ENCODE peak calls at places on chromosomes 2 and 18, in eight cellular contexts. P, B, J, Z, T, F, I and V are unnamed samples.
A peak's percentile ranks its signal among the peaks of the same experiment; 100 is the strongest.

GRCh38 chr2:33859191-33859590 is 260.1 kb upstream of the FAM98A start:
- DNase-seq in P (no peak), B (no peak), J (no peak), Z (no peak), T (no peak), F (no peak), I (peak; percentile 42), V (no peak)

GRCh38 chr2:107808986-107809385 is 17.7 kb upstream of the RGPD4 start:
- DNase-seq in P (no peak), B (no peak), J (peak; percentile 55), Z (no peak), T (no peak), F (no peak), I (no peak), V (no peak)

GRCh38 chr2:182680838-182681237 is 35.2 kb upstream of the DNAJC10 start:
- DNase-seq in P (no peak), B (no peak), J (no peak), Z (no peak), T (no peak), F (no peak), I (no peak), V (no peak)

GRCh38 chr18:78632111-78632541 is 347.5 kb upstream of the SALL3 start:
- DNase-seq in P (no peak), B (no peak), J (peak; percentile 71), Z (no peak), T (peak; percentile 1), F (no peak), I (no peak), V (peak; percentile 19)

GRCh38 chr2:126781806-126782205 is 116.9 kb upstream of the TEX51 start:
- DNase-seq in P (no peak), B (no peak), J (no peak), Z (no peak), T (no peak), F (no peak), I (no peak), V (no peak)

GRCh38 chr2:88641330-88641729 is 14.1 kb upstream of the EIF2AK3 start:
- DNase-seq in P (no peak), B (no peak), J (no peak), Z (no peak), T (no peak), F (no peak), I (no peak), V (no peak)

GRCh38 chr2:217023611-217024010 is 163.7 kb upstream of the TNP1 start:
- DNase-seq in P (no peak), B (no peak), J (no peak), Z (no peak), T (no peak), F (no peak), I (no peak), V (no peak)

GRCh38 chr2:26605195-26605968 is 35.8 kb downstream of the CIB4 start:
- DNase-seq in P (no peak), B (peak; percentile 33), J (peak; percentile 65), Z (peak; percentile 62), T (peak; percentile 25), F (peak; percentile 6), I (peak; percentile 53), V (peak; percentile 67)

GRCh38 chr2:134206573-134206972 is 47.3 kb upstream of the MGAT5 start:
- DNase-seq in P (no peak), B (peak; percentile 22), J (peak; percentile 59), Z (no peak), T (peak; percentile 82), F (no peak), I (no peak), V (no peak)

GRCh38 chr18:71374294-71374693 is 1085.4 kb downstream of the SOCS6 start:
- DNase-seq in P (no peak), B (no peak), J (no peak), Z (no peak), T (no peak), F (no peak), I (no peak), V (no peak)

GRCh38 chr18:54607213-54607934 is 16.3 kb downstream of the DYNAP start:
- DNase-seq in P (no peak), B (no peak), J (peak; percentile 17), Z (no peak), T (no peak), F (no peak), I (no peak), V (no peak)

GRCh38 chr2:191618046-191618788 is 59.7 kb upstream of the NABP1 start:
- DNase-seq in P (no peak), B (no peak), J (no peak), Z (no peak), T (no peak), F (no peak), I (no peak), V (no peak)

GRCh38 chr2:57278451-57278850 is 768.2 kb upstream of the VRK2 start:
- DNase-seq in P (no peak), B (no peak), J (no peak), Z (no peak), T (no peak), F (no peak), I (peak; percentile 68), V (no peak)

GRCh38 chr2:236663671-236664101 is 94.1 kb downstream of the ACKR3 start:
- DNase-seq in P (no peak), B (no peak), J (peak; percentile 76), Z (no peak), T (peak; percentile 44), F (no peak), I (no peak), V (no peak)

GRCh38 chr18:36769172-36769571 is 59.6 kb downstream of the TPGS2 start:
- DNase-seq in P (no peak), B (no peak), J (peak; percentile 85), Z (no peak), T (peak; percentile 78), F (no peak), I (no peak), V (no peak)

GRCh38 chr2:202036601-202037037 is 3.0 kb downstream of the FZD7 start:
- DNase-seq in P (no peak), B (no peak), J (no peak), Z (no peak), T (no peak), F (no peak), I (no peak), V (no peak)

GRCh38 chr2:173963323-173963816 is 1.8 kb downstream of the SP3 start:
- DNase-seq in P (no peak), B (peak; percentile 63), J (peak; percentile 60), Z (peak; percentile 58), T (peak; percentile 85), F (peak; percentile 23), I (peak; percentile 82), V (peak; percentile 91)

GRCh38 chr2:127041259-127041970 is 65.5 kb downstream of the BIN1 start:
- DNase-seq in P (no peak), B (no peak), J (no peak), Z (no peak), T (no peak), F (no peak), I (no peak), V (no peak)